ENCODE peak calls at places on chromosomes 7 and 10, in six cellular contexts. A is esophagus squamous epithelium, W is HCT116, D is prostate gland, Y is transverse colon, E is esophagus muscularis mucosa. B is an unnamed sample.

GRCh38 chr7:137590071-137590470 is 246.5 kb upstream of the PTN start:
- DNase-seq in A (no peak), W (no peak), D (no peak), Y (no peak), E (no peak), B (no peak)

GRCh38 chr10:109411897-109412296 is 511.4 kb downstream of the XPNPEP1 start:
- DNase-seq in A (no peak), W (no peak), D (no peak), Y (no peak), E (no peak), B (no peak)

GRCh38 chr10:96896884-96897589 is 64.9 kb downstream of the LCOR start:
- DNase-seq in A (no peak), W (no peak), D (no peak), Y (no peak), E (no peak), B (no peak)

GRCh38 chr10:72292223-72292691 is 18.5 kb downstream of the DDIT4 start:
- DNase-seq in A (no peak), W (peak; percentile 91), D (peak; percentile 37), Y (peak; percentile 61), E (no peak), B (no peak)

GRCh38 chr10:99353182-99353581 is 24.0 kb downstream of the CNNM1 start:
- DNase-seq in A (no peak), W (no peak), D (no peak), Y (no peak), E (no peak), B (no peak)

GRCh38 chr10:45227042-45227441 is 88.4 kb downstream of the OR13A1 start:
- DNase-seq in A (no peak), W (no peak), D (no peak), Y (no peak), E (no peak), B (no peak)

GRCh38 chr7:2079332-2080068 is 153.2 kb downstream of the MAD1L1 start:
- DNase-seq in A (no peak), W (no peak), D (no peak), Y (peak; percentile 47), E (no peak), B (no peak)

GRCh38 chr7:116633131-116633988 is 38.6 kb upstream of the MET start:
- DNase-seq in A (no peak), W (no peak), D (no peak), Y (no peak), E (no peak), B (no peak)

GRCh38 chr7:155214328-155214986 is 83.2 kb upstream of the INSIG1 start:
- DNase-seq in A (no peak), W (no peak), D (peak; percentile 73), Y (no peak), E (no peak), B (no peak)

GRCh38 chr10:68105820-68106219 is 3.5 kb upstream of the MYPN start:
- DNase-seq in A (no peak), W (no peak), D (no peak), Y (no peak), E (no peak), B (no peak)

GRCh38 chr7:114922151-114922651 is 307 bp downstream of the MDFIC start:
- DNase-seq in A (no peak), W (no peak), D (peak; percentile 11), Y (peak; percentile 46), E (no peak), B (peak; percentile 69)

GRCh38 chr10:115572740-115573455 is 479.7 kb downstream of the ATRNL1 start:
- DNase-seq in A (no peak), W (peak; percentile 7), D (no peak), Y (no peak), E (no peak), B (no peak)

GRCh38 chr7:32070406-32071360 is at the start of gene PDE1C:
- DNase-seq in A (no peak), W (no peak), D (no peak), Y (no peak), E (no peak), B (no peak)

GRCh38 chr7:79984210-79984609 is 150.4 kb upstream of the GNAI1 start:
- DNase-seq in A (no peak), W (no peak), D (no peak), Y (no peak), E (no peak), B (no peak)

GRCh38 chr10:85789125-85789524 is 577.5 kb downstream of the GRID1 start:
- DNase-seq in A (no peak), W (no peak), D (no peak), Y (no peak), E (no peak), B (no peak)

GRCh38 chr10:71613303-71613777 is 106.2 kb downstream of the C10orf105 start:
- DNase-seq in A (no peak), W (peak; percentile 12), D (no peak), Y (peak; percentile 68), E (no peak), B (no peak)

GRCh38 chr7:25238056-25238745 is 9.9 kb upstream of the NPVF start:
- DNase-seq in A (no peak), W (no peak), D (no peak), Y (no peak), E (no peak), B (no peak)

GRCh38 chr7:91557789-91558396 is 293.7 kb downstream of the FZD1 start:
- DNase-seq in A (no peak), W (peak; percentile 78), D (peak; percentile 38), Y (no peak), E (no peak), B (no peak)

GRCh38 chr7:156892086-156892800 is 740 bp downstream of the LMBR1 start:
- DNase-seq in A (no peak), W (no peak), D (peak; percentile 25), Y (peak; percentile 64), E (no peak), B (peak; percentile 76)

GRCh38 chr10:26869528-26869927 is 8.8 kb upstream of the ABI1 start:
- DNase-seq in A (no peak), W (no peak), D (peak; percentile 77), Y (no peak), E (peak; percentile 53), B (no peak)

GRCh38 chr10:208616-209015 is 73.4 kb downstream of the ZMYND11 start:
- DNase-seq in A (no peak), W (no peak), D (no peak), Y (no peak), E (no peak), B (no peak)

GRCh38 chr10:210297-210696 is 75.0 kb downstream of the ZMYND11 start:
- DNase-seq in A (no peak), W (no peak), D (no peak), Y (no peak), E (no peak), B (no peak)

DNA sequence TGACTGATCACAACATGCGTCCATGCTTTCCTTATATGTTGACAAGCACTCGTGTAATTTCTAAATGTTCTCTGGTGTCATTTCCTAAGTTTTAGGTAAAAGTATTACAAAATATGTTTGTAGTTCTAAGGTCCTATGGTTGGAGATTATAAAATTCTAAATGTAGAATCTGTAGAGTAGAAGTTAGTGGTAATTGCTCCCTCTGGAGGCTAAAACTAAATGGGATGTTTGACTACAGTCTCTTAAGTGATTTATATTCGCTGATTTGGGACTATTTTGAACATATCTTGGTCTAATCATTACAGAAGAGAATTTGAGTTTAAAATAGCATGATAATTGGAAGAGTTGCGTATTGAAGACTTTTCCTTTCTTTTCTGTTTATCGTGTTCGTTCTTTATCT is 74.1 kb downstream of the ZMYND11 start:
- DNase-seq in A (no peak), W (peak; percentile 7), D (no peak), Y (no peak), E (no peak), B (no peak)
- TF ChIP-seq CTCF in A (no peak), W (peak; percentile 28), D (no peak), Y (peak; percentile 3), E (peak; percentile 6), B (no peak)

DNA sequence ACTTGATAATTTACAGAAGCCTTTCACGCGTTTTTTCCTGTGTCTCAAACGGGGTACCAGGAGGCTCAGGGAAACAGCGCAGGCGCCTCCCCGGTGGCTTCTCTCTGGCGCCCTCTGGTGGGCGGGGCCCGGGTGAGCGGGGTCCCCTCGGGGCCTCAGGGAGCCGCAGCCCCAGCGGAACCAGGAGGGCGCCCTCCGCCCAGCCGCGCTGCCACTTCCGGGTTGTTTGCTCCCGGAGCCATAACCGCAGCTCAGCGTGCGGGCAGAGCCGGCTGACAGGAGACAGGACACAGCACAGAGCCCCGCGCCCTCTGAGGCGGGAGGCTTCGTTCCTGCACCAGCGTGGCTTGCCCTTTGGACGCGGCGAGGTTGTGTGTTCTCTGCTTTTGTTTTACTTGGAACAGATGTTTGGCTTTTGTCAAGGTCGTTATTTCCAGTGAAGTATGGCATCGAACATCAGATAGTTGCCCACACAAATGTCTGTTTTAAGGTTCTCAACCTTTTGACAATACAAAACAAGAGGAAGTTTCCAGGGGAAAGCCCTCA is 6.9 kb upstream of the CYP2E1 start:
- DNase-seq in A (peak; percentile 12), W (peak; percentile 39), D (peak; percentile 49), Y (peak; percentile 89), E (peak; percentile 92), B (peak; percentile 78)
- TF ChIP-seq POLR2A in A (no peak), W (no peak), D (no peak), Y (no peak), E (no peak), B (no peak)

DNA sequence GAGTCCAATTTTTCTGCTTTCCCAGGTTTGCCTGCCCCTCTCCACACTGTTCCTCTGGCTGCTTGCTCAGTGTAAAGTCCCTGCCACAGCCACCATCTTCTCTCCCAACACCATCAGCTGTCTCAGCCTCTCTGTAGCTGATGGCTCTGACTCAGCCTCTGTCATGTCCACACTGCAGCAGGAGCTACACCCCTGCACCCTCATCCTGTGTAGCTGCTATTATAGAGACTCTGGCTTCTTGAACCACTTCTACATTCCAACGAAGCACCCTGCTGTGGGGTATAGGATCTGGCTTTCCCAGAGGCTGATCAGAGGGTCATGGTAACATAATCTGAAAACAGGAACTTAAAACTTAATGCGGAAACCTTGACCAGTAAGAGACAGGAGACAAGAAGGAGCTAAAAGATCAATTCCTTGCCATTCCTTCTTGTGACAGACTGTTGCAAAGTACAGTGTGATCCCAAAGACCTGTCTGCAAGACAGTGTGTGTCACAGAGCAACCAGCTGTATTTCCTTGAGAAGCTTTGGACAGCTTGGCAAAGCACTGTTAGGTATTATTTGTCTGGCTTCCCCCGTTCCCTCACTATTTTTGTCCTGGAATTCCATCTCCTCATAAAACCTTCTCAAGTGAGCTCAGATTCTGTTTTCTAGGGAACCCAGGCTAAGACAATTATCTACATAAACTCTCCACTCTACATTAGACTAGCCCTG is 42.3 kb downstream of the NRCAM start:
- DNase-seq in A (no peak), W (no peak), D (no peak), Y (no peak), E (no peak), B (peak; percentile 44)
- H3K4me1 ChIP-seq in A (peaks cover 4% of the 10 kb centered on the region), W (no peaks in the 10 kb centered on the region), D (no peaks in the 10 kb centered on the region), Y (no peaks in the 10 kb centered on the region), E (no peaks in the 10 kb centered on the region), B (peaks cover 48% of the 10 kb centered on the region)

GRCh38 chr7:151626422-151627115 is 106.9 kb upstream of the RHEB start:
- DNase-seq in A (no peak), W (no peak), D (peak; percentile 48), Y (peak; percentile 41), E (no peak), B (peak; percentile 27)
- TF ChIP-seq CTCF in A (peak; percentile 39), W (peak; percentile 89), D (peak; percentile 67), Y (peak; percentile 37), E (peak; percentile 59), B (peak; percentile 36)